ENCODE peak calls at places on chromosome 17, in five cellular contexts. R, N, J, G and Q are unnamed samples.

GRCh38 chr17:21019976-21020575 is 22.7 kb downstream of the USP22 start:
- DNase-seq in G (peak), N (peak), J (no peak), R (no peak), Q (no peak)

GRCh38 chr17:61770043-61770442 is 93.3 kb downstream of the BRIP1 start:
- DNase-seq in N (no peak), J (no peak), R (no peak), G (no peak), Q (no peak)

GRCh38 chr17:75011788-75012319 is 616 bp upstream of the MRPL58 start:
- DNase-seq in G (peak), J (peak), R (no peak), N (peak), Q (peak)

GRCh38 chr17:40092581-40092980 is 7.8 kb downstream of the NR1D1 start:
- DNase-seq in J (no peak), R (no peak), N (no peak), G (no peak), Q (no peak)

GRCh38 chr17:31594416-31594815 is 202.9 kb downstream of the RAB11FIP4 start:
- DNase-seq in G (no peak), J (no peak), R (no peak), N (no peak), Q (no peak)

GRCh38 chr17:62140836-62141235 is 75.8 kb upstream of the MED13 start:
- DNase-seq in R (no peak), G (peak), J (no peak), N (no peak), Q (peak)

GRCh38 chr17:77493238-77493812 is 352.6 kb downstream of the SEC14L1 start:
- DNase-seq in J (no peak), N (no peak), R (no peak), G (no peak), Q (no peak)

GRCh38 chr17:2233441-2233947 is 70.1 kb downstream of the SMG6 start:
- DNase-seq in R (no peak), G (no peak), N (peak), J (peak), Q (peak)

GRCh38 chr17:8226536-8227237 is 16.3 kb upstream of the AURKB start:
- DNase-seq in J (peak), R (no peak), G (peak), N (peak), Q (peak)

GRCh38 chr17:31935512-31935911 is 1.3 kb upstream of the SUZ12 start:
- DNase-seq in N (no peak), R (no peak), G (no peak), J (no peak), Q (no peak)

GRCh38 chr17:48718781-48719641 is 3.3 kb downstream of the PRAC1 start:
- DNase-seq in N (no peak), J (no peak), G (no peak), R (no peak), Q (no peak)

GRCh38 chr17:19242323-19242722 is 5.2 kb downstream of the EPN2 start:
- DNase-seq in G (no peak), R (no peak), J (no peak), N (no peak), Q (no peak)

GRCh38 chr17:9290226-9290613 is 268.9 kb downstream of the NTN1 start:
- DNase-seq in J (no peak), G (no peak), R (no peak), N (no peak), Q (no peak)

GRCh38 chr17:3965123-3965800 is 1.0 kb upstream of the ATP2A3 start:
- DNase-seq in J (peak), G (peak), N (no peak), R (no peak), Q (peak)

GRCh38 chr17:43401293-43401692 is 2.5 kb downstream of the ARL4D start:
- DNase-seq in R (no peak), N (peak), J (no peak), G (peak), Q (peak)

GRCh38 chr17:82097187-82097918 is 683 bp downstream of the FASN start:
- DNase-seq in N (peak), R (no peak), G (peak), J (peak), Q (peak)